ENCODE peak calls at places on chromosomes 12 and 14, in eight cellular contexts. T is epithelial cell of esophagus, C is psoas muscle, W is cardiac muscle cell, D is astrocyte of the spinal cord, S is ovary, G is colonic mucosa, H is tibial artery. Q is an unnamed sample.

GRCh38 chr14:103057028-103057371 is 349 bp downstream of the CDC42BPB start:
- DNase-seq in T (no peak), C (no peak), W (peak), D (peak), S (peak), G (no peak), H (peak), Q (no peak)

GRCh38 chr12:3034067-3034750 is 43.0 kb upstream of the TSPAN9 start:
- DNase-seq in T (peak), C (peak), W (peak), D (peak), S (peak), G (peak), H (no peak), Q (no peak)

GRCh38 chr12:12859690-12860089 is 31.7 kb upstream of the GPRC5A start:
- DNase-seq in T (peak), C (no peak), W (no peak), D (no peak), S (no peak), G (no peak), H (no peak), Q (no peak)

GRCh38 chr12:82805812-82806497 is 119.2 kb downstream of the TMTC2 start:
- DNase-seq in T (peak), C (no peak), W (peak), D (no peak), S (no peak), G (no peak), H (no peak), Q (no peak)

GRCh38 chr12:117803013-117803412 is 165.8 kb downstream of the KSR2 start:
- DNase-seq in T (peak), C (no peak), W (no peak), D (no peak), S (no peak), G (peak), H (no peak), Q (no peak)

GRCh38 chr12:57612711-57613426 is 1.6 kb downstream of the ARHGEF25 start:
- DNase-seq in T (no peak), C (no peak), W (no peak), D (no peak), S (no peak), G (no peak), H (peak), Q (no peak)

GRCh38 chr12:92603741-92604432 is 98.9 kb upstream of the PLEKHG7 start:
- DNase-seq in T (peak), C (no peak), W (no peak), D (no peak), S (no peak), G (no peak), H (no peak), Q (no peak)

GRCh38 chr12:6041891-6042290 is 82.6 kb downstream of the VWF start:
- DNase-seq in T (no peak), C (no peak), W (peak), D (no peak), S (no peak), G (no peak), H (no peak), Q (no peak)

GRCh38 chr12:96368233-96368632 is 32.0 kb downstream of the CDK17 start:
- DNase-seq in T (no peak), C (no peak), W (peak), D (peak), S (no peak), G (no peak), H (no peak), Q (no peak)

GRCh38 chr14:95316826-95317225 is 2.9 kb downstream of the CLMN start:
- DNase-seq in T (no peak), C (no peak), W (no peak), D (no peak), S (no peak), G (no peak), H (no peak), Q (no peak)

GRCh38 chr14:100738269-100738691 is 11.6 kb downstream of the DLK1 start:
- DNase-seq in T (no peak), C (no peak), W (no peak), D (no peak), S (peak), G (no peak), H (no peak), Q (no peak)

DNA sequence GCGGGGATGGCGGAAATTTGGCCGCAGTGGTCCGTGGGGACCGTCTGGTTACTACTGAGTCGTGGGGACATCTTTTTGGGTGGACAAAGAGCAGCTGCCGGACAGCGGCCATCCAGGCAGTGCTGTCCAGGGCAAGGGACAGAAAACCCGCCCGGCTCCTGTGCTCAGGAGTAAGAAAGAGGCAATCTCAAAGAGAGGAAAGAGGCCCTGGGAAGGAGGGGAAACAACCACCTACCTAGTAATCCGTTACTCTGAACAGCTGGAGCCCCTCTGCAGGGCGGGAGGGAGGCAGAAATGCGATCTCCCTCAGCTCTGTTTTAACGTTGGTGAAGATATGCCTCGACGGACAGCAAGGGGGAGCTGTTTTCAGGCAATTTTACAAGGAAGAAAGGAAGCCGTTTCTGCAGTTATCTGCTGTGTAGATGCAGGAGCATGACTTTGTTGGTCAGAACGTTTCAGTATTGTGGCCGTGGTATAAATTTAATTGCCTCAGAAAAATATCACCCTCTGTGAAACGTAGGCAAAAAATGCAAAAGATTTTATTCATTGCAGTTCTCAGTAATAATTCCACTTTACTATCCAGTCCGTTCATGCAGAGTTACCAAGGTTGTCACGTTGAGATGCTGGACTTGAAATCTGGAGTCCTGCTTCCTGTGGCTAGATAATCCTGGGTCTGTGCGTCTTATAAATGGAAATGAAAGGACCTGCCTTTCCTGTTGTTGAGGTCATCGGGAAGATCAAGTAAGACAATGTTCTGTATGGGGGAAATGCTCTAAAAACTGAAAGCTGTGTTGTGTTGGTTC is 1.1 kb upstream of the AVPR1A start:
- DNase-seq in T (peak), C (no peak), W (peak), D (peak), S (peak), G (peak), H (peak), Q (peak)
- TF ChIP-seq CTCF in T (peak), C (peak), W (peak), D (peak), S (peak), G (peak), H (peak), Q (peak)

DNA sequence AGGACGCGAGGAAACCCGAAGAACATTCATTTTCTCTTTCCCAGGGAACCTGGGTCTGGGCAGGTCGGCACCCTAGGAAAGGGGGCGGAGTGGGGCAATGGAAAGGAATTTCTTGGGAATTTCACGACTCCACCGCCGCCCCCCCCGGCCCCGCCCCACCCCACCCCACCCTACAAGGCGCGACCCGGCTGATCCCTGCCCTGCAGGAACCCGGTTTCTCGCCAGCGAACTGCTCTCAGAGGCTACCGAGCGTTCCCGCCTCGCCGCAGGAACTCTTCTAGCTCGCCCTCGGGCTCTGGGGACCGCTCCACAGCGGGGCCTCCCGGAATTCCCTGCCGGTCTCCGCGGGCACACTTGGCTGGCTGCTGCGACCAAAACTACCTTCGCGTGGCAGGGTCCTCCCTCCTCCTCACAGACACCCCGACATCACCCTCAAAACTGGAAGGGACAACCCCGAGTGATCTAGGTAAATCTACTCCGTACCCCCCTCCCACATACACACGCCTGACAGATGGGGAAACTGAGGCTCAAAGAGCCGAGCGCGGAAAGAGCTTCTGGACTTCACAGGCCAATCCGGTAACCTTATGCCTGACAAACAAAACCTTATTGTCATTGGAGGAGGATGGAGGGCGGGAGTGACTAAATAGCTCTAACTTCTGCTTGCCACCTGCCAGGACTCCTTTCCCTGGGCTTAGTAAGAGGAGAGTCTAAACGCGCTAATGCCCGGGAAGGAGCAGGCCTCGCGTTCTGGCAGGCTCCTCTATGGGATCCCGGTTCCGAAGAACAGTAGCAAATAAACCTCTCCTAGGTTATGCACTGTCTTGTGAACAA is 835 bp upstream of the ACTN1 start:
- DNase-seq in T (peak), C (peak), W (no peak), D (peak), S (peak), G (peak), H (peak), Q (no peak)
- H3K4me3 ChIP-seq in T (peak), C (peak), W (peak), D (peak), S (peak), G (peak), H (peak), Q (peak)

GRCh38 chr14:54396493-54397335 is at the start of gene CDKN3:
- DNase-seq in T (peak), C (peak), W (peak), D (peak), S (peak), G (peak), H (peak), Q (peak)
- TF ChIP-seq CTCF in T (peak), C (peak), W (peak), D (peak), S (peak), G (peak), H (peak), Q (peak)

GRCh38 chr14:37622231-37622923 is 26.9 kb downstream of the TTC6 start:
- DNase-seq in T (no peak), C (no peak), W (peak), D (peak), S (no peak), G (no peak), H (no peak), Q (no peak)
- H3K4me3 ChIP-seq in T (no peak), C (peak), W (peak), D (peak), S (no peak), G (no peak), H (peak), Q (peak)

DNA sequence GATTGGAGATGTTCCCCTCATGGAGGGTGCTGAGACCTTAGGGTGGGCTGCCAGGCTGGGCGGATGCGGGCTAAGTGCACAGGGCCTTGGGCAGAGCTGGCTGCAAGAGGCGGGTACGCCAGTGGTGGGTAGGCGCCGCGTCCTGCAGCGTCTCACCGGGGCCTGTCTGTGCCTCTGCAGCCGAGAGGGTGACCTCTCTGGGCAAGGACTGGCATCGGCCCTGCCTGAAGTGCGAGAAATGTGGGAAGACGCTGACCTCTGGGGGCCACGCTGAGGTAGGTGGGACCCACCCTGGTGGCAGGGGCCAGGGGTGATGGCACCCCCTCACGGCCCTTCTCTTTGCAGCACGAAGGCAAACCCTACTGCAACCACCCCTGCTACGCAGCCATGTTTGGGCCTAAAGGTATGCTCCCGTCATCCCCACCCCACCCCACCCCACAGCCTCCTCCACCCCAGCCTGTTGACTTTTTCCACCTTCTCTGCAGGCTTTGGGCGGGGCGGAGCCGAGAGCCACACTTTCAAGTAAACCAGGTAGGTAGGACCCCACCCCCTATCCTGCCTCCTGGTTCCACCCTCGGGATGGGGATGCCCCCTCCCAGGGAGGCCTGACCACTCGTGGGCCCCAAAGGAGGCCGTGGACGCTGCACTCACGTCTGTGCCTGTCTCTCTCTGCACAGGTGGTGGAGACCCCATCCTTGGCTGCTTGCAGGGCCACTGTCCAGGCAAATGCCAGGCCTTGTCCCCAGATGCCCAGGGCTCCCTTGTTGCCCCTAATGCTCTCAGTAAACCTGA is 1.5 kb downstream of the CRIP1 start:
- DNase-seq in T (no peak), C (peak), W (no peak), D (no peak), S (no peak), G (peak), H (no peak), Q (no peak)
- TF ChIP-seq CTCF in T (no peak), C (no peak), W (no peak), D (no peak), S (no peak), G (no peak), H (no peak), Q (no peak)

GRCh38 chr12:122228092-122228491 is 2.2 kb upstream of the DIABLO start:
- DNase-seq in T (no peak), C (no peak), W (no peak), D (no peak), S (no peak), G (no peak), H (no peak), Q (no peak)
- H3K4me3 ChIP-seq in T (no peak), C (no peak), W (no peak), D (no peak), S (no peak), G (no peak), H (no peak), Q (no peak)

GRCh38 chr14:75626857-75627256 is 33.8 kb downstream of the ERG28 start:
- DNase-seq in T (no peak), C (no peak), W (no peak), D (no peak), S (no peak), G (no peak), H (no peak), Q (no peak)
- TF ChIP-seq CTCF in T (no peak), C (no peak), W (no peak), D (no peak), S (no peak), G (no peak), H (no peak), Q (no peak)

GRCh38 chr12:69150796-69151127 is 88.6 kb upstream of the CPSF6 start:
- DNase-seq in T (no peak), C (no peak), W (no peak), D (no peak), S (no peak), G (no peak), H (no peak), Q (no peak)
- H3K4me3 ChIP-seq in T (no peak), C (no peak), W (no peak), D (no peak), S (no peak), G (no peak), H (no peak), Q (no peak)

Q was measured in retinal pigment epithelial cell.